ENCODE peak calls at places on chromosomes 13 and 19, in seven cellular contexts. Z is A549, B is K562, X is transverse colon, H is stomach, C is HepG2, F is suprapubic skin. N is an unnamed sample.

GRCh38 chr19:36489920-36490415 is 607 bp upstream of the ZNF566 start:
- DNase-seq in Z (peak), B (peak), X (peak), H (peak), C (peak), F (no peak), N (peak)

GRCh38 chr19:5012688-5013457 is 44.0 kb downstream of the KDM4B start:
- DNase-seq in Z (no peak), B (no peak), X (no peak), H (no peak), C (no peak), F (no peak), N (no peak)

GRCh38 chr19:41699231-41699967 is 9.0 kb upstream of the CEACAM5 start:
- DNase-seq in Z (peak), B (no peak), X (peak), H (peak), C (no peak), F (no peak), N (no peak)

GRCh38 chr13:39417131-39417530 is 185.9 kb downstream of the LHFPL6 start:
- DNase-seq in Z (no peak), B (no peak), X (no peak), H (no peak), C (no peak), F (no peak), N (no peak)

GRCh38 chr19:35140898-35141626 is 2.0 kb upstream of the FXYD7 start:
- DNase-seq in Z (peak), B (peak), X (peak), H (peak), C (peak), F (peak), N (peak)

GRCh38 chr19:6632002-6632621 is 37.8 kb downstream of the TNFSF14 start:
- DNase-seq in Z (peak), B (peak), X (peak), H (peak), C (peak), F (peak), N (peak)

GRCh38 chr19:38731654-38732301 is 12.5 kb downstream of the CAPN12 start:
- DNase-seq in Z (no peak), B (no peak), X (peak), H (peak), C (no peak), F (no peak), N (peak)

GRCh38 chr13:23380534-23380933 is 53.0 kb downstream of the SACS start:
- DNase-seq in Z (no peak), B (no peak), X (no peak), H (no peak), C (no peak), F (no peak), N (no peak)

GRCh38 chr19:9531933-9532332 is 6.5 kb downstream of the ZNF426 start:
- DNase-seq in Z (no peak), B (no peak), X (no peak), H (no peak), C (peak), F (no peak), N (no peak)

GRCh38 chr19:55247621-55248099 is 11.2 kb downstream of the PPP6R1 start:
- DNase-seq in Z (peak), B (no peak), X (peak), H (no peak), C (no peak), F (no peak), N (no peak)

GRCh38 chr19:35727956-35728706 is 10.3 kb downstream of the KMT2B start:
- DNase-seq in Z (no peak), B (no peak), X (no peak), H (no peak), C (no peak), F (no peak), N (no peak)

GRCh38 chr19:48386981-48387380 is 4.4 kb downstream of the KDELR1 start:
- DNase-seq in Z (no peak), B (no peak), X (no peak), H (no peak), C (no peak), F (no peak), N (no peak)

GRCh38 chr19:13953021-13953531 is 767 bp downstream of the DCAF15 start:
- DNase-seq in Z (peak), B (peak), X (peak), H (peak), C (no peak), F (peak), N (peak)

GRCh38 chr19:48859711-48860572 is 8.5 kb downstream of the PLEKHA4 start:
- DNase-seq in Z (no peak), B (peak), X (no peak), H (no peak), C (no peak), F (no peak), N (no peak)

GRCh38 chr13:22110368-22110767 is 439.5 kb downstream of the FGF9 start:
- DNase-seq in Z (no peak), B (no peak), X (no peak), H (no peak), C (no peak), F (no peak), N (no peak)

GRCh38 chr19:2602391-2603181 is 99.9 kb downstream of the GNG7 start:
- DNase-seq in Z (no peak), B (no peak), X (peak), H (peak), C (no peak), F (peak), N (peak)
- TF ChIP-seq EP300 in Z (no peak), B (no peak), X (peak), H (peak), C (no peak), F (peak), N (peak)

GRCh38 chr13:41833851-41834250 is 127.1 kb downstream of the VWA8 start:
- DNase-seq in Z (no peak), B (no peak), X (no peak), H (no peak), C (no peak), F (no peak), N (no peak)
- TF ChIP-seq EP300 in Z (no peak), B (no peak), X (no peak), H (no peak), C (no peak), F (no peak), N (no peak)

GRCh38 chr19:2294377-2295335 is 12.7 kb upstream of the PEAK3 start:
- DNase-seq in Z (no peak), B (no peak), X (no peak), H (no peak), C (no peak), F (no peak), N (no peak)
- TF ChIP-seq EP300 in Z (no peak), B (no peak), X (no peak), H (no peak), C (no peak), F (no peak), N (no peak)

DNA sequence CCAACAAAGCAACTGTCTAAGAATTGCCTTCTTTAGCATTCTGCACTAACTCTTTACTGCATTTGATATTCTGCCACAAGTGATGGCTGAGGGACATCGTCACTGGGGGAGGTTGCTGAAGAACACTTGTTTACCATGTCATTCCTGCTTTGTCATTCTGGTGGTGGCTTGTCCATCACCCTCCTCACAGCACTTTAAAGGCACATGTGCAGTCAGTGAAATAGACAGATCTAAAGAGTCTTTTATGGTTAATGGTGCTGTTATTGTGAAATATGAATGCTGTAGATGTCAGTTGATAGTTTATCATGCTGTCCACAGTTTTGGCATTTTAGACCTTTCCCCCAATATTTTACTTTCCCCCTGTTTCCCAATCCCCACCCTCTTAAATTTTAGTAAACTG is 120.9 kb upstream of the TSC22D1 start:
- DNase-seq in Z (no peak), B (peak), X (no peak), H (no peak), C (no peak), F (no peak), N (no peak)
- TF ChIP-seq EP300 in Z (no peak), B (no peak), X (no peak), H (no peak), C (no peak), F (no peak), N (no peak)

DNA sequence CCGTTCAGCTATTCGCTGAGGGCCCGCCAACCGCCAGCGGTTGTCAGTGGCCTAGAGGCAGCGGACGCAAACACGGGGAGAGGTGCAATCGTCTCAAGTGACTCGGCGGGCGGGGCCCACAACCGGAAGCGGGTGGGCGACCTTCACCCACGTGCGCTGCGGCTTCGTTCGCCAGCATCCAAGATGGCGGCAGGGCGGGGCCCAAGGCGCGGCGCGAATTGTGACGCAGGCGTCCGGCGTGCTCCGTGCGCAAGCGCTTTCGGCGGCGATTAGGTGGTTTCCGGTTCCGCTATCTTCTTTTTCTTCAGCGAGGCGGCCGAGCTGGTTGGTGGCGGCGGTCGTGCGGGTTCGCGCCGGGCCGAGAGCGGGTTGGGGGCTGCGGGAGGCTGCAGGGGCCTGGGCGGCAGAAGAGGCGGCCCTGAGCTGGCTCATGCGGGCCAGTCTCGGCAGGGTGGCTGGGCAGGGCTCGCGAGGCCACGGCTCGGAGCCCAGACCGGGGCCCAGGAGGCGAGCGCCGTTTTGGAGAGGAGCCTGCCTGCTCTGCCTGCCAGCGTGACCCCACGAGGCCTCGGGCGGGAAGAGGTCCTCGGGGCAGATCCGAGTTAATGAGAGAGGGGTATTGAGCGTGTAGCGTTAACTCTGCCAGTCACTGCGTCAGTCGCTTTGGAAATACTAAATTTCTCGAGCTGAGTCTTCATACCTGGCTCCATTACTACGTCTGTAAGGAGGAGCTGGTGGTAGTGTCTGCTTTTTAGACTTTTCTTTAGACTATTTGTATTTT is at the start of gene UBA52:
- DNase-seq in Z (peak), B (peak), X (peak), H (peak), C (peak), F (peak), N (peak)
- TF ChIP-seq EP300 in Z (no peak), B (peak), X (peak), H (no peak), C (peak), F (no peak), N (no peak)

GRCh38 chr19:44002566-44003460 is at the start of gene ZNF230:
- DNase-seq in Z (peak), B (peak), X (peak), H (peak), C (peak), F (peak), N (peak)
- TF ChIP-seq EP300 in Z (no peak), B (peak), X (no peak), H (no peak), C (no peak), F (no peak), N (no peak)

N was measured in ovary.